ENCODE peak calls at places on chromosomes 7 and 10, in seven cellular contexts. L, K, H, Q, X, I and G are unnamed samples.

GRCh38 chr10:129999140-129999539 is 35.1 kb upstream of the EBF3 start:
- DNase-seq in X (no peak), Q (no peak), K (no peak), I (no peak), H (no peak), L (no peak), G (no peak)

GRCh38 chr7:50782376-50783208 is at the start of gene GRB10:
- DNase-seq in X (peak), H (peak), Q (peak), I (peak), K (no peak), L (no peak), G (no peak)

GRCh38 chr10:3364768-3365480 is 192.3 kb upstream of the PITRM1 start:
- DNase-seq in K (no peak), X (no peak), I (peak), Q (no peak), H (no peak), L (no peak), G (no peak)

GRCh38 chr10:132589015-132589414 is 51.4 kb downstream of the INPP5A start:
- DNase-seq in Q (no peak), L (no peak), K (peak), H (no peak), X (no peak), I (peak), G (no peak)

GRCh38 chr10:115861455-115861854 is 411.6 kb downstream of the GFRA1 start:
- DNase-seq in K (no peak), I (no peak), L (no peak), Q (no peak), H (no peak), X (no peak), G (no peak)

GRCh38 chr7:13578294-13578693 is 411.2 kb downstream of the ETV1 start:
- DNase-seq in I (no peak), H (no peak), L (no peak), Q (no peak), K (no peak), X (no peak), G (no peak)

GRCh38 chr7:30965372-30965771 is 1.6 kb downstream of the GHRHR start:
- DNase-seq in I (no peak), Q (no peak), K (no peak), L (no peak), H (no peak), X (no peak), G (no peak)

GRCh38 chr10:78600740-78601139 is 468.0 kb upstream of the ZMIZ1 start:
- DNase-seq in Q (no peak), L (no peak), K (no peak), H (no peak), X (no peak), I (peak), G (peak)

GRCh38 chr7:98133181-98133580 is 26.5 kb downstream of the LMTK2 start:
- DNase-seq in I (no peak), L (no peak), X (no peak), Q (no peak), H (no peak), K (peak), G (no peak)

GRCh38 chr10:118753331-118753730 is 1.4 kb downstream of the CACUL1 start:
- DNase-seq in Q (no peak), L (no peak), X (no peak), I (no peak), K (no peak), H (no peak), G (no peak)

GRCh38 chr10:88227342-88228018 is 355.6 kb downstream of the RNLS start:
- DNase-seq in Q (no peak), H (peak), K (no peak), L (no peak), I (peak), X (peak), G (no peak)

GRCh38 chr7:70527489-70527888 is 604.5 kb upstream of the GALNT17 start:
- DNase-seq in H (no peak), X (no peak), I (no peak), L (no peak), K (no peak), Q (no peak), G (no peak)

GRCh38 chr7:154928136-154929005 is 74.6 kb downstream of the PAXIP1 start:
- DNase-seq in H (no peak), K (peak), L (peak), I (peak), Q (peak), X (peak), G (peak)

GRCh38 chr10:86958109-86958830 is at the start of gene SNCG:
- DNase-seq in X (peak), I (peak), H (no peak), K (no peak), L (peak), Q (peak), G (no peak)

GRCh38 chr10:59873924-59874323 is 32.4 kb downstream of the CCDC6 start:
- DNase-seq in K (no peak), L (no peak), X (no peak), I (no peak), H (no peak), Q (no peak), G (no peak)

GRCh38 chr10:129970404-129971364 is 6.6 kb upstream of the EBF3 start:
- DNase-seq in K (no peak), H (peak), Q (no peak), I (peak), L (no peak), X (no peak), G (no peak)

GRCh38 chr7:151847681-151848081 is 29.2 kb downstream of the PRKAG2 start:
- DNase-seq in X (no peak), Q (no peak), L (no peak), H (no peak), I (peak), K (no peak), G (no peak)

GRCh38 chr7:159020987-159021386 is 123.7 kb downstream of the VIPR2 start:
- DNase-seq in L (no peak), I (no peak), H (peak), Q (no peak), K (no peak), X (no peak), G (no peak)

GRCh38 chr10:91944880-91945630 is 21.5 kb downstream of the BTAF1 start:
- DNase-seq in K (no peak), I (no peak), H (no peak), L (no peak), Q (no peak), X (no peak), G (no peak)

GRCh38 chr10:132539431-132539839 is 1.8 kb downstream of the INPP5A start:
- DNase-seq in I (peak), K (no peak), Q (peak), L (peak), X (peak), H (no peak), G (no peak)

GRCh38 chr10:122554576-122554975 is 6.0 kb upstream of the DMBT1 start:
- DNase-seq in K (no peak), H (no peak), I (no peak), L (no peak), Q (no peak), X (no peak), G (no peak)

GRCh38 chr7:74023037-74023436 is 4.9 kb upstream of the ELN start:
- DNase-seq in L (peak), Q (peak), I (peak), K (no peak), H (no peak), X (peak), G (no peak)

GRCh38 chr10:114544045-114544659 is 113.9 kb downstream of the ABLIM1 start:
- DNase-seq in H (no peak), Q (no peak), I (no peak), K (peak), X (no peak), L (no peak), G (no peak)

GRCh38 chr10:97210576-97210975 is 24.8 kb upstream of the SLIT1 start:
- DNase-seq in X (peak), K (peak), L (peak), H (peak), I (peak), Q (peak), G (peak)

GRCh38 chr7:106170651-106171050 is 58.5 kb upstream of the SYPL1 start:
- DNase-seq in L (no peak), Q (no peak), H (no peak), I (no peak), K (no peak), X (no peak), G (no peak)

GRCh38 chr7:135768990-135769389 is 20.4 kb upstream of the FAM180A start:
- DNase-seq in H (no peak), X (peak), K (no peak), I (no peak), Q (no peak), L (no peak), G (no peak)

GRCh38 chr10:33484787-33485186 is 150.3 kb upstream of the NRP1 start:
- DNase-seq in X (no peak), K (no peak), Q (no peak), I (peak), L (peak), H (no peak), G (no peak)

GRCh38 chr7:41149576-41149975 is 553.3 kb downstream of the INHBA start:
- DNase-seq in I (no peak), X (no peak), Q (no peak), K (no peak), L (no peak), H (no peak), G (no peak)

DNA sequence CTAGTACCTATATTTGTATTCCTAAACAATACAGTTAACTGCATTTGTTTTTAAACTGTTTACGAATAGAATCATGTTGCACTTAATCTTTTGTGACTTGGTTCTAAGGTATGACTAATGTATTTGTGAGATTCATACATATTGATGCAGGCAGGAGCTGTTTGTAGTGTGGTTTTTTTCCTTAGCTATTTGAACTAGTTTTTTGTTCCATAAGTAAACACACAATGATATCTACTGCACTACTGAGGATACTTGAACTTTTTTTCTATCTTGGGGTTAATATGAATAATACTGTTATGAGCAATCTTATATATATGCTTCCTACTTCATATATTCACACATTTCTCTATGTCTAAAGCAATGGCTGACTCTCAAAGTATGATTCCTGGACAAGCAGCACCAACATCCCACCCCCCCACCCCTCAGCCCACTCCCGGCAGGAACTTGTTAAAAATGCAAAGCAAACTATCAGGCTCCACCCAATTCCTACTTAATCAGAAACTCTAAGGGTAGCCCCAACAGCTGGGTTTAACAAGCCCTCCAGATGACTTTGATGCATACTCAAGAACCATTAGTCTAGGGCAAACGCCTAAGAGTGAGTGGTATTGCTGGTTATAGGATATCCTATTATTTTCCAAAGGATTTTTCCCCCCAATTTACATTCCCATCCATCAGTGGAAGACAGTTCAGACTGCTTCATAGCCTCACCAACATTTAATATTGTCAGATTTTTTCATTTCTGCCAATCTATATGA is 25.8 kb downstream of the BRAF start:
- DNase-seq in I (peak), X (no peak), L (no peak), K (no peak), H (no peak), Q (no peak), G (no peak)
- TF ChIP-seq CTCF in I (no peak), X (no peak), L (no peak), K (no peak), H (no peak), Q (no peak), G (no peak)

DNA sequence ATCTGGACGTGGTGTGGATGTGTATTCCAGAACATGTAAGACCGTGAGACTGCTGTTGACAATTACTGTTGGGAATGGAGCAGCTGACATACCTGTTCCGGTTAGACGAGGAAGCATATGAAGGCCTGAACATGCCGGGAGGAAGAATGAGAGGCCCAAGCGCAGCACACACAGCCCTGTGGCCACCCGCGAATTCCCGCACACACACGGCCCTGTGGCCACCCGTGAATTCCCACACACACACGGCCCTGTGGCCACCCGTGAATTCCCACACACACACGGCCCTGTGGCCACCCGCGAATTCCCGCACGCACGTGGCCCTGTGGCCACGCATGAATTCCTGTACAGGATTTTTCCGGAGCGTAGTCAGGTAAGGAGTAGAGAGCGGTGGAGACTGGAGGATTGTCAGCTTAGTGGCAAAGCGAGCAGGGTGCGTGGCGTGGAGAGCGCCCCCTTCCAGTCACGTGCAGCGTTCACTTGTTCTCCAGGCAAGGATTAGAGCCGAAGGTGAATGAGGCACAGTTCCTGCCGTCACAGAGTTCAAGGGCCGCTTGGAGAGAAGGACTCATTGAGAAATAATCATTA is 9.5 kb upstream of the SUN1 start:
- DNase-seq in I (no peak), L (no peak), H (no peak), Q (no peak), K (no peak), X (peak), G (no peak)
- H3K4me3 ChIP-seq in I (no peak), L (no peak), H (no peak), Q (no peak), K (no peak), X (no peak), G (no peak)

GRCh38 chr7:64183126-64183742 is 23.8 kb upstream of the ZNF735 start:
- DNase-seq in X (no peak), L (no peak), Q (peak), I (peak), K (no peak), H (no peak), G (no peak)
- TF ChIP-seq CTCF in X (peak), L (peak), Q (peak), I (peak), K (no peak), H (peak), G (peak)

GRCh38 chr10:103583871-103584215 is 90.3 kb downstream of the NEURL1 start:
- DNase-seq in I (no peak), Q (no peak), X (no peak), K (no peak), L (no peak), H (no peak), G (no peak)
- H3K4me3 ChIP-seq in I (no peak), Q (no peak), X (no peak), K (peak), L (no peak), H (no peak), G (peak)

GRCh38 chr10:128633864-128634541 is 507.8 kb upstream of the MKI67 start:
- DNase-seq in K (no peak), I (no peak), H (peak), L (no peak), Q (no peak), X (no peak), G (no peak)
- TF ChIP-seq CTCF in K (no peak), I (no peak), H (peak), L (no peak), Q (no peak), X (no peak), G (no peak)

GRCh38 chr10:100968839-100969174 is 497 bp upstream of the SEMA4G start:
- DNase-seq in H (no peak), K (no peak), X (no peak), L (no peak), I (no peak), Q (no peak), G (no peak)
- H3K4me3 ChIP-seq in H (peak), K (peak), X (peak), L (peak), I (peak), Q (no peak), G (peak)

GRCh38 chr7:142785841-142786250 is 15.1 kb downstream of the PRSS2 start:
- DNase-seq in Q (no peak), H (no peak), X (no peak), L (no peak), I (no peak), K (no peak), G (no peak)

GRCh38 chr7:142787783-142788182 is 17.0 kb downstream of the PRSS2 start:
- DNase-seq in L (no peak), Q (no peak), X (no peak), I (no peak), H (no peak), K (no peak), G (no peak)

GRCh38 chr7:142782922-142783900 is 12.4 kb downstream of the PRSS2 start:
- DNase-seq in L (peak), I (peak), X (peak), Q (peak), K (peak), H (peak), G (peak)

GRCh38 chr7:142787034-142787768 is 16.4 kb downstream of the PRSS2 start:
- DNase-seq in Q (no peak), H (no peak), X (no peak), I (no peak), L (no peak), K (no peak), G (no peak)

GRCh38 chr7:142784096-142784495 is 13.3 kb downstream of the PRSS2 start:
- DNase-seq in I (no peak), K (no peak), H (no peak), L (no peak), X (no peak), Q (no peak), G (no peak)
- TF ChIP-seq CTCF in I (no peak), K (no peak), H (no peak), L (no peak), X (no peak), Q (no peak), G (no peak)